ENCODE peak calls at places on chromosomes 6 and 20, in four cellular contexts. C is AG09309; V is CD4-positive, alpha-beta T cell; M is Caco-2. Y is an unnamed sample.

GRCh38 chr6:111642463-111643158 is 36.9 kb upstream of the TRAF3IP2 start:
- DNase-seq in C (no peak), V (no peak), M (no peak), Y (peak; percentile 59)

GRCh38 chr6:40349092-40349491 is 238.1 kb downstream of the LRFN2 start:
- DNase-seq in M (no peak), C (no peak), V (no peak), Y (no peak)

GRCh38 chr6:135525550-135525949 is 28.0 kb upstream of the AHI1 start:
- DNase-seq in V (no peak), M (no peak), C (no peak), Y (no peak)

GRCh38 chr6:30841644-30842504 is 42.4 kb upstream of the DDR1 start:
- DNase-seq in V (no peak), M (no peak), C (no peak), Y (no peak)

GRCh38 chr6:75943381-75943780 is 129.1 kb downstream of the IMPG1 start:
- DNase-seq in V (no peak), C (no peak), M (no peak), Y (no peak)

GRCh38 chr6:111427341-111428116 is 55.5 kb downstream of the REV3L start:
- DNase-seq in C (peak; percentile 73), M (no peak), V (no peak), Y (peak; percentile 31)

GRCh38 chr6:36963451-36964290 is 9.1 kb downstream of the PI16 start:
- DNase-seq in V (peak; percentile 39), C (no peak), M (no peak), Y (no peak)

GRCh38 chr6:46626228-46626909 is 26.2 kb downstream of the CYP39A1 start:
- DNase-seq in C (no peak), V (no peak), M (no peak), Y (no peak)

GRCh38 chr20:21493049-21493448 is 20.8 kb downstream of the NKX2-2 start:
- DNase-seq in C (no peak), M (no peak), V (no peak), Y (no peak)

GRCh38 chr6:116387374-116387773 is 16.6 kb downstream of the DSE start:
- DNase-seq in V (no peak), C (no peak), M (no peak), Y (no peak)

GRCh38 chr6:235763-236360 is 56.4 kb upstream of the DUSP22 start:
- DNase-seq in M (no peak), V (no peak), C (no peak), Y (no peak)

GRCh38 chr6:86255973-86256372 is 613.3 kb upstream of the SYNCRIP start:
- DNase-seq in V (no peak), M (no peak), C (no peak), Y (no peak)

GRCh38 chr6:166779381-166779780 is 152.3 kb upstream of the RPS6KA2 start:
- DNase-seq in C (no peak), V (no peak), M (no peak), Y (no peak)

GRCh38 chr6:161349886-161350285 is 76.0 kb upstream of the AGPAT4 start:
- DNase-seq in M (no peak), V (no peak), C (no peak), Y (no peak)

GRCh38 chr6:150177260-150178246 is 34.7 kb downstream of the PPP1R14C start:
- DNase-seq in M (peak; percentile 58), V (no peak), C (no peak), Y (no peak)

GRCh38 chr6:111843347-111844147 is 29.7 kb downstream of the FYN start:
- DNase-seq in M (no peak), C (no peak), V (peak; percentile 67), Y (no peak)

GRCh38 chr6:89610149-89610642 is 28.4 kb downstream of the LYRM2 start:
- DNase-seq in C (no peak), M (peak; percentile 60), V (peak; percentile 67), Y (no peak)

GRCh38 chr6:135922170-135922569 is 70.7 kb downstream of the PDE7B start:
- DNase-seq in C (peak; percentile 94), V (no peak), M (no peak), Y (peak; percentile 88)

GRCh38 chr6:104431096-104431495 is 428.6 kb downstream of the HACE1 start:
- DNase-seq in V (no peak), M (no peak), C (no peak), Y (no peak)

GRCh38 chr6:10431423-10432164 is 16.7 kb upstream of the TFAP2A start:
- DNase-seq in V (no peak), M (no peak), C (no peak), Y (no peak)

GRCh38 chr6:144849920-144850319 is 564.8 kb downstream of the UTRN start:
- DNase-seq in V (no peak), C (no peak), M (no peak), Y (no peak)

GRCh38 chr6:113645576-113645970 is 211.6 kb upstream of the MARCKS start:
- DNase-seq in V (no peak), M (peak; percentile 90), C (peak; percentile 99), Y (peak; percentile 82)

GRCh38 chr6:79506251-79506650 is 31.0 kb downstream of the LCA5 start:
- DNase-seq in V (no peak), M (no peak), C (no peak), Y (no peak)

GRCh38 chr20:61426361-61426760 is 174.3 kb downstream of the CDH4 start:
- DNase-seq in C (no peak), V (no peak), M (no peak), Y (no peak)

GRCh38 chr20:64222273-64222672 is 33.3 kb upstream of the PCMTD2 start:
- DNase-seq in V (no peak), C (no peak), M (no peak), Y (no peak)

GRCh38 chr6:149884215-149884614 is 13.7 kb downstream of the RAET1E start:
- DNase-seq in M (no peak), V (no peak), C (no peak), Y (no peak)

GRCh38 chr6:166556871-166557322 is 29.6 kb downstream of the RAMACL start:
- DNase-seq in V (no peak), C (peak; percentile 86), M (no peak), Y (no peak)

GRCh38 chr6:43204271-43205105 is 22.5 kb downstream of the CUL9 start:
- DNase-seq in C (no peak), V (no peak), M (peak; percentile 29), Y (no peak)

GRCh38 chr20:64050261-64051032 is 1.0 kb upstream of the SOX18 start:
- DNase-seq in V (no peak), C (no peak), M (no peak), Y (no peak)

GRCh38 chr20:49325981-49326380 is 48.1 kb upstream of the ZNFX1 start:
- DNase-seq in V (no peak), C (no peak), M (no peak), Y (no peak)

GRCh38 chr6:163538331-163538730 is 123.8 kb downstream of the QKI start:
- DNase-seq in C (no peak), M (no peak), V (no peak), Y (no peak)

GRCh38 chr6:28838289-28838633 is 85.5 kb downstream of the TRIM27 start:
- DNase-seq in M (peak; percentile 46), V (peak; percentile 63), C (peak; percentile 31), Y (peak; percentile 21)

GRCh38 chr6:25165181-25165580 is 114.0 kb upstream of the CARMIL1 start:
- DNase-seq in V (no peak), M (no peak), C (no peak), Y (no peak)

GRCh38 chr6:42118162-42119001 is 24.0 kb downstream of the C6orf132 start:
- DNase-seq in V (no peak), M (peak; percentile 81), C (no peak), Y (no peak)

GRCh38 chr6:151004415-151005024 is 139.0 kb downstream of the MTHFD1L start:
- DNase-seq in M (no peak), V (no peak), C (peak; percentile 83), Y (peak; percentile 59)

DNA sequence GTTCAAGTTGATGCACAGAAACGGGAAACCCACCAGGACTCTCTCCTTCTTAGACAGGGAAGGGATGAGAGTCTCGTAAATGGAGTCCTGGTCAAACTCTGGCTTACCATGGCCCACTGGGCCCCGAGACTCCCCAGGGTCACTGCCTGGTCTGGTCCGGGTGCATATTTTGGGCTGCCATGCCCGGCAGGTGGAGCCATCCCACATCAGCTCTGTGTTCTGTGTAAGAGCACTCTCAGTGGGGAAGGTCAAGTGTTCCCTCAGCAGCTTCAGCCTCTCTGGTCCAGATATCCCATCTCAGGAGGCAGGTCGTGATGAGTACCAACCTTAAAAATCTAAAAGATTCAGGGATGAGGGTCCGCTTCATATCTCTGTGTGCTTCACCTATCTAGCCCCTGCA is 138.8 kb downstream of the EDN3 start:
- DNase-seq in M (no peak), C (no peak), V (no peak), Y (no peak)
- TF ChIP-seq CTCF in M (peak; percentile 41), C (no peak), V (no peak), Y (no peak)

GRCh38 chr6:1729752-1730140 is 120.0 kb downstream of the FOXC1 start:
- DNase-seq in M (no peak), V (no peak), C (no peak), Y (no peak)
- TF ChIP-seq CTCF in M (no peak), V (no peak), C (no peak), Y (no peak)

GRCh38 chr6:16284472-16284871 is 46.1 kb downstream of the GMPR start:
- DNase-seq in M (no peak), C (no peak), V (no peak), Y (no peak)

GRCh38 chr6:16288163-16288562 is 49.8 kb downstream of the GMPR start:
- DNase-seq in C (no peak), V (no peak), M (no peak), Y (no peak)

GRCh38 chr6:16285467-16286150 is 47.2 kb downstream of the GMPR start:
- DNase-seq in C (no peak), V (no peak), M (no peak), Y (no peak)

GRCh38 chr6:16282370-16282769 is 44.0 kb downstream of the GMPR start:
- DNase-seq in V (no peak), C (no peak), M (no peak), Y (no peak)

GRCh38 chr6:16286151-16286522 is 47.8 kb downstream of the GMPR start:
- DNase-seq in M (no peak), V (no peak), C (no peak), Y (peak; percentile 16)
- TF ChIP-seq CTCF in M (peak; percentile 26), V (no peak), C (peak; percentile 95), Y (peak; percentile 93)

DNA sequence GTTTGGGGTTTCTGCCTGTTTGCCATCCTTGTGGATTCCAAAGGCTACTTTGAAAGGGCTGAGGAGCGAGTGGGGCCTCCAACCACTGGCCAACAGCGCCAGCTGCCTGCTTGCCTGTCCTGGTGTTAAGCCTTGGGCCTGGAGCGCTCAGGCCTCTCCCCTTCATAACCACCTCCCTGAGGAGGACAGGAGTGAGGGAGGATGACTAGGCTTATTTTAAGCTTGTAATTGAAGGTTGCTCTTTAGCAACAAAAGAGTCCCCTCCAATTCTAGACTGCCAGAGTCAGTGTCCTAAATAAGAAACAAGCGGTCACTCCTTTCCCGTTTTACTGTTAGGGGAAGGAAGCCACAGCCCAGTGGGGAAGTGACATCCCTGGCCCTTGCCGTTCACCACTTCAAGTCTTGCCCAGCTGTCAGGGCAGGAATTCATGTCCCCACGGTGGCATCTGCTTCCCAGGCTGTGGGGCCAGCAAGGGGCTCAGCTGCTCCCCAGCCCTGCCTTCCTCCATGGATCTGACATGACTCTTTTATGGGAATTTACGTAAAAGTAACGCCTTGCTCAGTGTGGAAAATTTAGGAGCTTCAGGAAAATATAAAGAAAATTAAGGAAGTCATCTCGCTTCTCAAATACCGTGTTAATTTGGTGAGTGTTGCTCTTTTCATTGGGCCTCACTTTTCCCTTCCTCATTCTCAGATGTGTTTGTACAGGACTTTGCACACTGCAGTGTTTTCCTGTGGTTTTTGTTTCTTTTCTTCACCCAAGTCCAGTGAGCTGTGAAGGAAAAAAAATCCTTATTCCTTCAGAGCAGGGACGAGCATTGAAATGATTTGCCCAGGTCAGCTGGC is 57.8 kb downstream of the SSR1 start:
- DNase-seq in M (no peak), V (no peak), C (no peak), Y (no peak)
- TF ChIP-seq CTCF in M (no peak), V (no peak), C (no peak), Y (no peak)

GRCh38 chr20:57582432-57583288 is 21.8 kb downstream of the PCK1 start:
- DNase-seq in M (no peak), C (no peak), V (no peak), Y (no peak)
- TF ChIP-seq CTCF in M (peak; percentile 92), C (peak; percentile 28), V (no peak), Y (peak; percentile 52)